ENCODE peak calls at places on chromosomes 5 and 9, in nine cellular contexts. One of them, this sample, is unnamed.

GRCh38 chr5:167255931-167256330 is 1035.5 kb upstream of the WWC1 start:
- DNase-seq in CD4-positive, alpha-beta T cell: no peak
- DNase-seq in H9: no peak
- DNase-seq in PC-3: no peak
- DNase-seq in nephron progenitor cell: no peak
- DNase-seq in endothelial cell: no peak
- DNase-seq in HCT116: no peak
- DNase-seq in left lung: no peak
- DNase-seq in WTC11: no peak
- DNase-seq in this sample: no peak

GRCh38 chr5:87099246-87099914 is 168.3 kb upstream of the RASA1 start:
- DNase-seq in CD4-positive, alpha-beta T cell: no peak
- DNase-seq in H9: no peak
- DNase-seq in PC-3: peak; percentile 98
- DNase-seq in nephron progenitor cell: no peak
- DNase-seq in endothelial cell: no peak
- DNase-seq in HCT116: no peak
- DNase-seq in left lung: no peak
- DNase-seq in WTC11: no peak
- DNase-seq in this sample: no peak

GRCh38 chr5:162067651-162068411 is at the start of gene GABRG2:
- DNase-seq in CD4-positive, alpha-beta T cell: no peak
- DNase-seq in H9: no peak
- DNase-seq in PC-3: no peak
- DNase-seq in nephron progenitor cell: no peak
- DNase-seq in endothelial cell: no peak
- DNase-seq in HCT116: no peak
- DNase-seq in left lung: no peak
- DNase-seq in WTC11: no peak
- DNase-seq in this sample: no peak

GRCh38 chr9:20872340-20872977 is 159.0 kb downstream of the HACD4 start:
- DNase-seq in CD4-positive, alpha-beta T cell: no peak
- DNase-seq in H9: no peak
- DNase-seq in PC-3: peak; percentile 31
- DNase-seq in nephron progenitor cell: no peak
- DNase-seq in endothelial cell: no peak
- DNase-seq in HCT116: no peak
- DNase-seq in left lung: no peak
- DNase-seq in WTC11: no peak
- DNase-seq in this sample: no peak

GRCh38 chr5:133316346-133317343 is 264.8 kb downstream of the HSPA4 start:
- DNase-seq in CD4-positive, alpha-beta T cell: no peak
- DNase-seq in H9: peak; percentile 82
- DNase-seq in PC-3: peak; percentile 20
- DNase-seq in nephron progenitor cell: peak; percentile 29
- DNase-seq in endothelial cell: peak; percentile 62
- DNase-seq in HCT116: peak; percentile 34
- DNase-seq in left lung: no peak
- DNase-seq in WTC11: peak; percentile 74
- DNase-seq in this sample: no peak

GRCh38 chr5:55225346-55225745 is 1.8 kb downstream of the MCIDAS start:
- DNase-seq in CD4-positive, alpha-beta T cell: no peak
- DNase-seq in H9: no peak
- DNase-seq in PC-3: no peak
- DNase-seq in nephron progenitor cell: no peak
- DNase-seq in endothelial cell: no peak
- DNase-seq in HCT116: no peak
- DNase-seq in left lung: no peak
- DNase-seq in WTC11: no peak
- DNase-seq in this sample: no peak

GRCh38 chr5:149517461-149518122 is 33.6 kb downstream of the CSNK1A1 start:
- DNase-seq in CD4-positive, alpha-beta T cell: no peak
- DNase-seq in H9: no peak
- DNase-seq in PC-3: no peak
- DNase-seq in nephron progenitor cell: no peak
- DNase-seq in endothelial cell: no peak
- DNase-seq in HCT116: no peak
- DNase-seq in left lung: no peak
- DNase-seq in WTC11: no peak
- DNase-seq in this sample: no peak

GRCh38 chr5:142906863-142907671 is 136.9 kb downstream of the ARHGAP26 start:
- DNase-seq in CD4-positive, alpha-beta T cell: no peak
- DNase-seq in H9: no peak
- DNase-seq in PC-3: peak; percentile 79
- DNase-seq in nephron progenitor cell: no peak
- DNase-seq in endothelial cell: no peak
- DNase-seq in HCT116: no peak
- DNase-seq in left lung: no peak
- DNase-seq in WTC11: no peak
- DNase-seq in this sample: no peak

GRCh38 chr9:125233678-125234077 is 7.5 kb downstream of the HSPA5 start:
- DNase-seq in CD4-positive, alpha-beta T cell: no peak
- DNase-seq in H9: no peak
- DNase-seq in PC-3: peak; percentile 87
- DNase-seq in nephron progenitor cell: no peak
- DNase-seq in endothelial cell: no peak
- DNase-seq in HCT116: no peak
- DNase-seq in left lung: no peak
- DNase-seq in WTC11: no peak
- DNase-seq in this sample: no peak

GRCh38 chr5:91443028-91443427 is 59.9 kb upstream of the ARRDC3 start:
- DNase-seq in CD4-positive, alpha-beta T cell: no peak
- DNase-seq in H9: no peak
- DNase-seq in PC-3: peak; percentile 77
- DNase-seq in nephron progenitor cell: no peak
- DNase-seq in endothelial cell: no peak
- DNase-seq in HCT116: no peak
- DNase-seq in left lung: no peak
- DNase-seq in WTC11: no peak
- DNase-seq in this sample: no peak

GRCh38 chr9:89178162-89179120 is at the start of gene SHC3:
- DNase-seq in CD4-positive, alpha-beta T cell: no peak
- DNase-seq in H9: peak; percentile 74
- DNase-seq in PC-3: no peak
- DNase-seq in nephron progenitor cell: peak; percentile 51
- DNase-seq in endothelial cell: peak; percentile 26
- DNase-seq in HCT116: no peak
- DNase-seq in left lung: peak; percentile 76
- DNase-seq in WTC11: peak; percentile 54
- DNase-seq in this sample: no peak

GRCh38 chr5:87589587-87589986 is 176.9 kb upstream of the CCNH start:
- DNase-seq in CD4-positive, alpha-beta T cell: no peak
- DNase-seq in H9: no peak
- DNase-seq in PC-3: no peak
- DNase-seq in nephron progenitor cell: no peak
- DNase-seq in endothelial cell: no peak
- DNase-seq in HCT116: no peak
- DNase-seq in left lung: no peak
- DNase-seq in WTC11: no peak
- DNase-seq in this sample: no peak

GRCh38 chr5:57501414-57502321 is 19.1 kb upstream of the ACTBL2 start:
- DNase-seq in CD4-positive, alpha-beta T cell: no peak
- DNase-seq in H9: no peak
- DNase-seq in PC-3: peak; percentile 21
- DNase-seq in nephron progenitor cell: no peak
- DNase-seq in endothelial cell: no peak
- DNase-seq in HCT116: no peak
- DNase-seq in left lung: no peak
- DNase-seq in WTC11: no peak
- DNase-seq in this sample: no peak

GRCh38 chr9:122125158-122125890 is 32.2 kb upstream of the TTLL11 start:
- DNase-seq in CD4-positive, alpha-beta T cell: peak; percentile 76
- DNase-seq in H9: peak; percentile 82
- DNase-seq in PC-3: peak; percentile 74
- DNase-seq in nephron progenitor cell: peak; percentile 87
- DNase-seq in endothelial cell: peak; percentile 93
- DNase-seq in HCT116: peak; percentile 56
- DNase-seq in left lung: peak; percentile 92
- DNase-seq in WTC11: peak; percentile 84
- DNase-seq in this sample: peak; percentile 58
- TF ChIP-seq CTCF in CD4-positive, alpha-beta T cell: peak; percentile 91
- TF ChIP-seq CTCF in H9: peak; percentile 97
- TF ChIP-seq CTCF in PC-3: peak; percentile 89
- TF ChIP-seq CTCF in nephron progenitor cell: peak; percentile 93
- TF ChIP-seq CTCF in endothelial cell: peak; percentile 85
- TF ChIP-seq CTCF in HCT116: peak; percentile 97
- TF ChIP-seq CTCF in left lung: peak; percentile 97
- TF ChIP-seq CTCF in WTC11: peak; percentile 88
- TF ChIP-seq CTCF in this sample: peak; percentile 88

DNA sequence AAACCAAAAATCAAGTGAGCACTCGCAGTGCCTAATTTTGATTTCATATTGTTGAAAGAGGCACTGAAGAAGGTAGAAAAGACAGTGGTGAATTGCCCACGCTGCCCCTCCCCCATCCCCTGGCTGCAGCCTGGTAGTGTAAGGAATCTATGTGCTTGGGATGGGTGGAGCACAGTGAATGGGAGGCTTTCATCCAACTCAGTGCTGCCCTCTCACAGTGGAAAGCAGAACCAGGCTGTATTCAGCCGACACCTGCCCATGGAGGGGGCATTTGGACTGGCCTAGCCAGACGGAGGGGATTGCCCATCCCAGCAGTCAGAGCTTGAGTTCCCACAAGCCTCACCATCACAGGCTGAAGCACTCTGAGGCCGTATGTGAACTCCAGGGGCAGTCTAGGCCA is 800.4 kb upstream of the DMAC1 start:
- DNase-seq in CD4-positive, alpha-beta T cell: no peak
- DNase-seq in H9: peak; percentile 71
- DNase-seq in PC-3: no peak
- DNase-seq in nephron progenitor cell: no peak
- DNase-seq in endothelial cell: no peak
- DNase-seq in HCT116: no peak
- DNase-seq in left lung: no peak
- DNase-seq in WTC11: peak; percentile 59
- DNase-seq in this sample: no peak
- TF ChIP-seq CTCF in CD4-positive, alpha-beta T cell: no peak
- TF ChIP-seq CTCF in H9: peak; percentile 58
- TF ChIP-seq CTCF in PC-3: no peak
- TF ChIP-seq CTCF in nephron progenitor cell: no peak
- TF ChIP-seq CTCF in endothelial cell: no peak
- TF ChIP-seq CTCF in HCT116: no peak
- TF ChIP-seq CTCF in left lung: no peak
- TF ChIP-seq CTCF in WTC11: peak; percentile 12
- TF ChIP-seq CTCF in this sample: no peak

GRCh38 chr5:157867736-157868135 is 8.8 kb upstream of the CLINT1 start:
- DNase-seq in CD4-positive, alpha-beta T cell: no peak
- DNase-seq in H9: no peak
- DNase-seq in PC-3: no peak
- DNase-seq in nephron progenitor cell: no peak
- DNase-seq in endothelial cell: no peak
- DNase-seq in HCT116: no peak
- DNase-seq in left lung: no peak
- DNase-seq in WTC11: no peak
- DNase-seq in this sample: no peak

GRCh38 chr5:157874861-157875260 is 15.9 kb upstream of the CLINT1 start:
- DNase-seq in CD4-positive, alpha-beta T cell: no peak
- DNase-seq in H9: no peak
- DNase-seq in PC-3: no peak
- DNase-seq in nephron progenitor cell: no peak
- DNase-seq in endothelial cell: no peak
- DNase-seq in HCT116: no peak
- DNase-seq in left lung: no peak
- DNase-seq in WTC11: no peak
- DNase-seq in this sample: no peak

GRCh38 chr5:157865844-157866243 is 6.9 kb upstream of the CLINT1 start:
- DNase-seq in CD4-positive, alpha-beta T cell: no peak
- DNase-seq in H9: no peak
- DNase-seq in PC-3: peak; percentile 90
- DNase-seq in nephron progenitor cell: no peak
- DNase-seq in endothelial cell: no peak
- DNase-seq in HCT116: no peak
- DNase-seq in left lung: no peak
- DNase-seq in WTC11: no peak
- DNase-seq in this sample: no peak

GRCh38 chr5:157866536-157866935 is 7.6 kb upstream of the CLINT1 start:
- DNase-seq in CD4-positive, alpha-beta T cell: no peak
- DNase-seq in H9: no peak
- DNase-seq in PC-3: no peak
- DNase-seq in nephron progenitor cell: no peak
- DNase-seq in endothelial cell: no peak
- DNase-seq in HCT116: no peak
- DNase-seq in left lung: no peak
- DNase-seq in WTC11: no peak
- DNase-seq in this sample: no peak

GRCh38 chr5:157870837-157871834 is 12.2 kb upstream of the CLINT1 start:
- DNase-seq in CD4-positive, alpha-beta T cell: no peak
- DNase-seq in H9: no peak
- DNase-seq in PC-3: peak; percentile 75
- DNase-seq in nephron progenitor cell: no peak
- DNase-seq in endothelial cell: no peak
- DNase-seq in HCT116: peak; percentile 55
- DNase-seq in left lung: no peak
- DNase-seq in WTC11: no peak
- DNase-seq in this sample: no peak
- TF ChIP-seq CTCF in CD4-positive, alpha-beta T cell: no peak
- TF ChIP-seq CTCF in H9: no peak
- TF ChIP-seq CTCF in PC-3: peak; percentile 40
- TF ChIP-seq CTCF in nephron progenitor cell: no peak
- TF ChIP-seq CTCF in endothelial cell: no peak
- TF ChIP-seq CTCF in HCT116: peak; percentile 31
- TF ChIP-seq CTCF in left lung: no peak
- TF ChIP-seq CTCF in WTC11: no peak
- TF ChIP-seq CTCF in this sample: no peak

DNA sequence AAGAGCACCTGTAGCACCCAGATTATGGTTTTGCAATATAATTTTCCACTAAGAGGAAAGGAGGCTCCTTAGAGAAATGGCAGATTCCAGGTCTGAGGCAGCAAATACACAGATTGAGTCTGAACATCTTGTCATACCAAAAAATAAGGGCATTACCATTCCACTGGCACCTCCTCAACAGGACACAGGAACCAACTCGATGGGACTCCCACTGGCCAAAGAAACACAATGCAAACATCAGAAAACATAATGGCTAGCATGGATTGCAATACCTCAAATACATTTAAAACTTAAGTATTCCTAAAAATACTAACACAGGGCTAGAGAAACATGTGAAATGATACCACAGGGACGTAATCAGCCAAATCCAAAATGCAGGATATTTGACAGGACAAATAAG is 12.4 kb upstream of the RANBP17 start:
- DNase-seq in CD4-positive, alpha-beta T cell: no peak
- DNase-seq in H9: no peak
- DNase-seq in PC-3: no peak
- DNase-seq in nephron progenitor cell: no peak
- DNase-seq in endothelial cell: no peak
- DNase-seq in HCT116: no peak
- DNase-seq in left lung: no peak
- DNase-seq in WTC11: no peak
- DNase-seq in this sample: no peak
- TF ChIP-seq CTCF in CD4-positive, alpha-beta T cell: no peak
- TF ChIP-seq CTCF in H9: peak; percentile 25
- TF ChIP-seq CTCF in PC-3: no peak
- TF ChIP-seq CTCF in nephron progenitor cell: no peak
- TF ChIP-seq CTCF in endothelial cell: no peak
- TF ChIP-seq CTCF in HCT116: no peak
- TF ChIP-seq CTCF in left lung: no peak
- TF ChIP-seq CTCF in WTC11: no peak
- TF ChIP-seq CTCF in this sample: no peak

This sample was measured in CD14-positive monocyte.